ENCODE peak calls at places on chromosomes 4 and X, in four cellular contexts. N, T, O and H are unnamed samples.

GRCh38 chr4:7239844-7240243 is 47.5 kb downstream of the SORCS2 start:
- DNase-seq in T (no peak), N (no peak), O (no peak), H (no peak)

GRCh38 chrX:121308276-121308805 is 260.9 kb downstream of the GLUD2 start:
- DNase-seq in T (no peak), N (peak; percentile 38), O (peak; percentile 68), H (no peak)

GRCh38 chr4:3821580-3822229 is 55.5 kb downstream of the ADRA2C start:
- DNase-seq in T (no peak), O (no peak), N (no peak), H (no peak)

GRCh38 chr4:89434364-89434988 is 126.9 kb upstream of the GPRIN3 start:
- DNase-seq in T (peak; percentile 11), O (no peak), N (peak; percentile 5), H (no peak)

GRCh38 chr4:150256841-150257273 is 178.6 kb downstream of the DCLK2 start:
- DNase-seq in N (no peak), O (no peak), T (no peak), H (no peak)

GRCh38 chr4:170198742-170199141 is 109.0 kb upstream of the AADAT start:
- DNase-seq in O (no peak), T (no peak), N (no peak), H (no peak)

GRCh38 chrX:11629593-11630211 is 36.0 kb downstream of the ARHGAP6 start:
- DNase-seq in T (no peak), O (no peak), N (no peak), H (no peak)

GRCh38 chr4:156774422-156774821 is 197.2 kb downstream of the PDGFC start:
- DNase-seq in N (no peak), T (no peak), O (no peak), H (no peak)

GRCh38 chrX:68511255-68511654 is 12.4 kb downstream of the YIPF6 start:
- DNase-seq in T (no peak), N (peak; percentile 61), O (no peak), H (peak; percentile 11)

GRCh38 chrX:145825896-145826295 is 8.3 kb downstream of the SLITRK2 start:
- DNase-seq in N (peak; percentile 8), T (no peak), O (no peak), H (no peak)

GRCh38 chrX:68193786-68194185 is 239.5 kb downstream of the OPHN1 start:
- DNase-seq in N (no peak), T (no peak), O (no peak), H (no peak)

GRCh38 chrX:134570509-134570846 is 87.8 kb downstream of the PLAC1 start:
- DNase-seq in N (no peak), O (no peak), T (no peak), H (no peak)

GRCh38 chr4:25299476-25300203 is 12.9 kb upstream of the ZCCHC4 start:
- DNase-seq in N (no peak), O (no peak), T (no peak), H (no peak)

GRCh38 chr4:137307806-137308205 is 224.5 kb downstream of the PCDH18 start:
- DNase-seq in T (no peak), N (no peak), O (no peak), H (no peak)

GRCh38 chr4:112327950-112328349 is 30.8 kb downstream of the ALPK1 start:
- DNase-seq in N (peak; percentile 37), T (peak; percentile 20), O (peak; percentile 73), H (no peak)

GRCh38 chr4:76977731-76978350 is 28.3 kb downstream of the SEPTIN11 start:
- DNase-seq in T (no peak), O (no peak), N (no peak), H (no peak)

GRCh38 chr4:175308236-175308635 is 390.1 kb downstream of the ADAM29 start:
- DNase-seq in T (no peak), O (no peak), N (no peak), H (no peak)

GRCh38 chrX:15855562-15856256 is 1.1 kb upstream of the AP1S2 start:
- DNase-seq in O (no peak), N (peak; percentile 14), T (peak; percentile 45), H (no peak)

GRCh38 chr4:57104706-57105560 is 5.3 kb downstream of the IGFBP7 start:
- DNase-seq in N (no peak), T (no peak), O (no peak), H (no peak)

GRCh38 chrX:48599341-48599740 is 2.0 kb downstream of the WDR13 start:
- DNase-seq in N (no peak), T (no peak), O (no peak), H (no peak)

GRCh38 chr4:111869339-111869738 is 275.9 kb upstream of the FAM241A start:
- DNase-seq in T (no peak), O (no peak), N (no peak), H (no peak)

GRCh38 chrX:39204945-39205344 is 403.7 kb downstream of the MID1IP1 start:
- DNase-seq in N (no peak), O (no peak), T (no peak), H (no peak)

GRCh38 chrX:45781901-45782553 is 581.4 kb upstream of the DIPK2B start:
- DNase-seq in T (no peak), O (no peak), N (peak; percentile 9), H (no peak)

GRCh38 chr4:121147923-121148443 is 16.1 kb downstream of the TNIP3 start:
- DNase-seq in O (no peak), T (no peak), N (no peak), H (no peak)

GRCh38 chr4:64940698-64941097 is 531.4 kb upstream of the TECRL start:
- DNase-seq in O (no peak), N (no peak), T (no peak), H (no peak)

GRCh38 chr4:4330794-4331193 is 40.7 kb downstream of the ZBTB49 start:
- DNase-seq in N (no peak), T (no peak), O (no peak), H (no peak)

GRCh38 chr4:663438-664428 is 10.3 kb downstream of the ATP5ME start:
- DNase-seq in T (no peak), O (no peak), N (no peak), H (peak; percentile 91)
- TF ChIP-seq SPI1 in T (no peak), O (no peak), N (no peak), H (no peak)

GRCh38 chrX:41543022-41543421 is 95.9 kb downstream of the NYX start:
- DNase-seq in O (no peak), T (no peak), N (no peak), H (no peak)
- TF ChIP-seq SPI1 in O (no peak), T (no peak), N (no peak), H (no peak)

GRCh38 chr4:143202824-143203223 is 18.1 kb downstream of the USP38 start:
- DNase-seq in T (no peak), N (no peak), O (no peak), H (no peak)
- TF ChIP-seq SPI1 in T (no peak), N (no peak), O (no peak), H (no peak)

GRCh38 chr4:145935253-145936141 is 3.1 kb downstream of the ZNF827 start:
- DNase-seq in T (no peak), O (peak; percentile 48), N (peak; percentile 7), H (no peak)
- TF ChIP-seq SPI1 in T (no peak), O (no peak), N (no peak), H (no peak)

GRCh38 chrX:71617742-71618141 is 569 bp downstream of the CXCR3 start:
- DNase-seq in O (no peak), T (no peak), N (no peak), H (no peak)

GRCh38 chrX:71615954-71616353 is 2.4 kb downstream of the CXCR3 start:
- DNase-seq in O (no peak), T (no peak), N (no peak), H (no peak)

GRCh38 chrX:71618303-71618721 is at the start of gene CXCR3:
- DNase-seq in O (peak; percentile 83), N (no peak), T (peak; percentile 82), H (peak; percentile 39)

GRCh38 chrX:71615056-71615455 is 3.3 kb downstream of the CXCR3 start:
- DNase-seq in T (no peak), N (no peak), O (no peak), H (no peak)

DNA sequence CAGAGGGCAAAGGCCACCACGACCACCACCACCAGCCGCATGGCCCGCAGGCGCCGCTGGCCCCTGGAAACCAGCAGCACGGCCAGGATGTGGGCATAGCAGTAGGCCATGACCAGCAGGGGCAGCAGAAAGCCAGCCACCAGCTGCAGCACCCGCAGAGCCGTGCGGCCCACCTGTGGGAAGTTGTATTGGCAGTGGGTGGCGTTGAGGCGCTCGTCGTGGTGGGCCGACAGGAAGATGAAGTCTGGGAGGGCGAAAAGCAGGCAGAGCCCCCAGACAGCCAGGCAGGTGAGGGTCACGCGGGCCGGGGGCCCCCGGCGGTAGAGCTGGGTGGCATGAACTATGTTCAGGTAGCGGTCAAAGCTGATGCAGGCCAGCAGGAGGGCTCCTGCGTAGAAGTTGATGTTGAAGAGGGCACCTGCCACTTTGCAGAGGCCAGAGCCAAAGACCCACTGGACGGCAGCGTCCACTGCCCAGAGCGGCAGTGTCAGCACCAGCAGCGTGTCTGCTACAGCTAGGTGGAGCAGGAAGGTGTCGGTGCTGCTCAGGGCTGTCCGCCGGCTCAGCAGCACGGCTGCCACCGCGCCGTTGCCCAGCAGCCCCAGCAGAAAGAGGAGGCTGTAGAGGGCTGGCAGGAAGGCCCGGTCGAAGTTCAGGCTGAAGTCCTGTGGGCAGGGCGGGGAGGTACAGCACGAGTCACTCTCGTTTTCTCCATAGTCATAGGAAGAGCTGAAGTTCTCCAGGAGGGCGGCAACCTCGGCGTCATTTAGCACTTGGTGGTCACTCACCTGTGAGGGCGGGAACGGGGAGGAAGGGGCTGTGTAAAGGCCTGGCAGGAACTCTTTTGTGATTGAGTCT is 1.4 kb downstream of the CXCR3 start:
- DNase-seq in N (no peak), T (no peak), O (no peak), H (no peak)
- TF ChIP-seq SPI1 in N (no peak), T (no peak), O (no peak), H (no peak)

GRCh38 chrX:9466115-9466495 is 1.2 kb downstream of the TBL1X start:
- DNase-seq in O (no peak), T (no peak), N (peak; percentile 66), H (peak; percentile 13)
- TF ChIP-seq SPI1 in O (no peak), T (no peak), N (no peak), H (no peak)

GRCh38 chrX:56802428-56802827 is 73.4 kb downstream of the NBDY start:
- DNase-seq in N (no peak), T (no peak), O (no peak), H (no peak)
- TF ChIP-seq SPI1 in N (no peak), T (no peak), O (no peak), H (no peak)

GRCh38 chr4:9942921-9943600 is 78.2 kb downstream of the SLC2A9 start:
- DNase-seq in N (no peak), O (no peak), T (no peak), H (no peak)
- TF ChIP-seq SPI1 in N (no peak), O (no peak), T (no peak), H (no peak)